ENCODE peak calls at places on chromosome 11, in eight cellular contexts. S, F, M, K, A, Y, V and N are unnamed samples.

GRCh38 chr11:17015639-17016125 is 1.5 kb upstream of the PLEKHA7 start:
- DNase-seq in S (no peak), F (no peak), M (no peak), K (no peak), A (no peak), Y (no peak), V (no peak), N (peak; percentile 9)

GRCh38 chr11:43278302-43278956 is 33.4 kb upstream of the API5 start:
- DNase-seq in S (no peak), F (no peak), M (no peak), K (peak; percentile 8), A (peak; percentile 68), Y (peak; percentile 64), V (peak; percentile 33), N (peak; percentile 19)

GRCh38 chr11:17063171-17064002 is 14.1 kb downstream of the RPS13 start:
- DNase-seq in S (peak; percentile 46), F (peak; percentile 17), M (no peak), K (peak; percentile 46), A (peak; percentile 81), Y (peak; percentile 73), V (peak; percentile 42), N (peak; percentile 54)

GRCh38 chr11:126431401-126432064 is 76.0 kb downstream of the ST3GAL4 start:
- DNase-seq in S (no peak), F (no peak), M (peak; percentile 75), K (peak; percentile 62), A (no peak), Y (peak; percentile 98), V (no peak), N (peak; percentile 83)

GRCh38 chr11:118304227-118304808 is at the start of gene CD3E:
- DNase-seq in S (no peak), F (no peak), M (no peak), K (no peak), A (no peak), Y (no peak), V (no peak), N (no peak)

GRCh38 chr11:74465291-74465708 is 2.0 kb downstream of the KCNE3 start:
- DNase-seq in S (no peak), F (no peak), M (no peak), K (no peak), A (no peak), Y (peak; percentile 68), V (no peak), N (no peak)

GRCh38 chr11:100753562-100753961 is 66.5 kb downstream of the ARHGAP42 start:
- DNase-seq in S (no peak), F (no peak), M (no peak), K (no peak), A (peak; percentile 75), Y (no peak), V (no peak), N (no peak)

GRCh38 chr11:33668468-33668825 is 32.2 kb downstream of the C11orf91 start:
- DNase-seq in S (no peak), F (no peak), M (peak; percentile 51), K (no peak), A (no peak), Y (no peak), V (no peak), N (no peak)

GRCh38 chr11:75800136-75800675 is 14.8 kb upstream of the UVRAG start:
- DNase-seq in S (no peak), F (no peak), M (no peak), K (no peak), A (no peak), Y (no peak), V (no peak), N (no peak)

GRCh38 chr11:72778535-72779494 is 15.0 kb downstream of the STARD10 start:
- DNase-seq in S (no peak), F (no peak), M (no peak), K (no peak), A (no peak), Y (no peak), V (no peak), N (no peak)

GRCh38 chr11:59822989-59823566 is 12.5 kb upstream of the MRPL16 start:
- DNase-seq in S (no peak), F (no peak), M (peak; percentile 33), K (peak; percentile 87), A (peak; percentile 66), Y (peak; percentile 88), V (peak; percentile 69), N (peak; percentile 68)

GRCh38 chr11:132914600-132914999 is 617.7 kb downstream of the OPCML start:
- DNase-seq in S (no peak), F (no peak), M (peak; percentile 13), K (no peak), A (no peak), Y (no peak), V (no peak), N (peak; percentile 25)

GRCh38 chr11:69435161-69435990 is 46.1 kb upstream of the LINC01488 start:
- DNase-seq in S (no peak), F (no peak), M (no peak), K (no peak), A (peak; percentile 82), Y (no peak), V (no peak), N (no peak)

GRCh38 chr11:76269661-76270322 is 63.5 kb upstream of the WNT11 start:
- DNase-seq in S (no peak), F (no peak), M (no peak), K (no peak), A (no peak), Y (no peak), V (no peak), N (no peak)

GRCh38 chr11:113554531-113554930 is 79.3 kb upstream of the DRD2 start:
- DNase-seq in S (no peak), F (no peak), M (no peak), K (no peak), A (no peak), Y (no peak), V (no peak), N (no peak)

GRCh38 chr11:133918606-133919260 is 38.0 kb downstream of the IGSF9B start:
- DNase-seq in S (no peak), F (no peak), M (no peak), K (no peak), A (peak; percentile 37), Y (no peak), V (no peak), N (no peak)

GRCh38 chr11:76086713-76087635 is 119.3 kb downstream of the WNT11 start:
- DNase-seq in S (no peak), F (no peak), M (peak; percentile 65), K (no peak), A (no peak), Y (no peak), V (no peak), N (peak; percentile 71)

GRCh38 chr11:126857860-126858808 is 142.4 kb downstream of the KIRREL3 start:
- DNase-seq in S (no peak), F (no peak), M (peak; percentile 90), K (no peak), A (no peak), Y (no peak), V (no peak), N (peak; percentile 27)

GRCh38 chr11:101401245-101401644 is 182.6 kb downstream of the TRPC6 start:
- DNase-seq in S (no peak), F (no peak), M (peak; percentile 29), K (no peak), A (no peak), Y (no peak), V (no peak), N (peak; percentile 34)

GRCh38 chr11:33687733-33688479 is 12.7 kb downstream of the C11orf91 start:
- DNase-seq in S (no peak), F (peak; percentile 33), M (peak; percentile 48), K (peak; percentile 75), A (peak; percentile 75), Y (peak; percentile 82), V (peak; percentile 60), N (peak; percentile 58)

GRCh38 chr11:18727499-18728236 is 1.7 kb upstream of the IGSF22 start:
- DNase-seq in S (no peak), F (no peak), M (no peak), K (peak; percentile 41), A (peak; percentile 71), Y (peak; percentile 63), V (peak; percentile 35), N (peak; percentile 8)

GRCh38 chr11:117984471-117984870 is 1.7 kb upstream of the IL10RA start:
- DNase-seq in S (no peak), F (no peak), M (no peak), K (no peak), A (no peak), Y (no peak), V (no peak), N (no peak)

GRCh38 chr11:28526406-28526751 is 418.2 kb downstream of the METTL15 start:
- DNase-seq in S (no peak), F (no peak), M (no peak), K (no peak), A (no peak), Y (no peak), V (peak; percentile 8), N (peak; percentile 24)

GRCh38 chr11:128488471-128488870 is 98.9 kb downstream of the ETS1 start:
- DNase-seq in S (no peak), F (no peak), M (peak; percentile 97), K (no peak), A (no peak), Y (peak; percentile 38), V (no peak), N (peak; percentile 96)

DNA sequence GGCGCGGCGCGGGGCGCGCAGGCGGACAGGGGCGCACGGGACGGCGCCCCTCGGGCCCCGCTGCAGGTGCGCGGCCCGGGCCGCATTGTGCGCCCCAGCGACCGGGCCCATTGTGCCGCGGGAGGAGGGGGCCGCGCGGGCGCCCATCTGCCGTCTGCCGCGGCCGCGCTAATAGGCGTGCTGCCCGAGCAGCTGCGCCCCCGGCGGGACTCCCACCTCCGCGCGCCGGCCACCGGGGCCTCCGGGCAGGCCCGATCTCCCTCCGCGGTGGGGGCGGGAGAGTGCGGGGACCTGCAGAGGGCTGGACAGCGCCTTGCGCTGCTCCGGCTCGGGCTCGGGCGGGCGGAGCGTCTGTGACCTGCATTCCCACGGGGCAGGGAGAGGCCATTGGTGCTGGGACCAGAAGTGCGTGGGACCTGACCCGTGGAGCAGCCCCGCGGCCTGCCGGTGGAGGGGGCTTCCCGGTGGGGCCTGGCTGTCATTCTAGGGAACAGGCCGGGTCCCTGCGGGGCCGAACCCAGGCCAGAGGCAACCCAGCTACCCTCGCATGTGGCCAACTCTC is 950 bp downstream of the BRSK2 start:
- DNase-seq in S (no peak), F (no peak), M (no peak), K (no peak), A (peak; percentile 90), Y (no peak), V (no peak), N (no peak)
- TF ChIP-seq EZH2 in S (no peak), F (no peak), M (peak; percentile 96), K (peak; percentile 96), A (no peak), Y (no peak), V (no peak), N (peak; percentile 86)

GRCh38 chr11:61294717-61295595 is at the start of gene VWCE:
- DNase-seq in S (peak; percentile 53), F (no peak), M (peak; percentile 24), K (peak; percentile 56), A (peak; percentile 89), Y (peak; percentile 55), V (no peak), N (peak; percentile 51)
- TF ChIP-seq EZH2 in S (no peak), F (no peak), M (no peak), K (no peak), A (no peak), Y (no peak), V (no peak), N (no peak)

GRCh38 chr11:46390331-46391171 is 1.0 kb downstream of the CHRM4 start:
- DNase-seq in S (no peak), F (no peak), M (no peak), K (no peak), A (peak; percentile 39), Y (no peak), V (no peak), N (no peak)
- TF ChIP-seq EZH2 in S (peak; percentile 80), F (no peak), M (peak; percentile 85), K (peak; percentile 90), A (peak; percentile 66), Y (no peak), V (no peak), N (peak; percentile 96)

GRCh38 chr11:12717851-12718291 is 43.6 kb downstream of the TEAD1 start:
- DNase-seq in S (no peak), F (peak; percentile 74), M (peak; percentile 47), K (no peak), A (no peak), Y (no peak), V (no peak), N (no peak)
- TF ChIP-seq EZH2 in S (no peak), F (no peak), M (no peak), K (no peak), A (no peak), Y (no peak), V (no peak), N (no peak)